ENCODE peak calls at places on chromosomes 4 and X, in eight cellular contexts. S, P, D, X, E, L, R and C are unnamed samples.

GRCh38 chr4:2787230-2788100 is 5.4 kb upstream of the SH3BP2 start:
- DNase-seq in P (no peak), L (peak; percentile 69), S (no peak), D (no peak), E (peak; percentile 79), X (no peak), R (no peak), C (no peak)

GRCh38 chrX:69309074-69309792 is 144.0 kb upstream of the PJA1 start:
- DNase-seq in D (no peak), P (no peak), S (no peak), L (peak; percentile 21), E (no peak), X (no peak), R (no peak), C (no peak)

GRCh38 chr4:74675673-74676279 is 118.5 kb downstream of the BTC start:
- DNase-seq in X (peak; percentile 55), D (no peak), R (peak; percentile 48), S (peak; percentile 33), E (no peak), L (no peak), P (peak; percentile 88), C (peak; percentile 86)

GRCh38 chrX:115895678-115896329 is 274.7 kb upstream of the AGTR2 start:
- DNase-seq in S (no peak), D (no peak), R (no peak), X (no peak), L (no peak), P (no peak), E (no peak), C (no peak)

GRCh38 chrX:8988456-8988855 is 45.5 kb downstream of the FAM9B start:
- DNase-seq in L (no peak), R (no peak), P (peak; percentile 38), X (peak; percentile 45), E (no peak), D (peak; percentile 19), S (no peak), C (peak; percentile 24)

GRCh38 chrX:10755477-10756334 is 135.3 kb upstream of the MID1 start:
- DNase-seq in D (no peak), E (no peak), L (peak; percentile 78), P (peak; percentile 74), X (peak; percentile 80), R (peak; percentile 4), S (peak; percentile 7), C (peak; percentile 79)

GRCh38 chr4:46432923-46433322 is 43.0 kb upstream of the GABRA2 start:
- DNase-seq in D (no peak), X (no peak), L (no peak), E (no peak), S (no peak), P (peak; percentile 71), R (peak; percentile 35), C (peak; percentile 82)

GRCh38 chrX:6383488-6383887 is 151.4 kb downstream of the VCX3A start:
- DNase-seq in L (peak; percentile 59), D (no peak), P (no peak), R (no peak), X (no peak), E (no peak), S (no peak), C (no peak)

GRCh38 chr4:1002131-1002630 is 9.0 kb upstream of the SLC26A1 start:
- DNase-seq in L (peak; percentile 83), E (no peak), X (no peak), S (peak; percentile 45), R (no peak), D (no peak), P (peak; percentile 34), C (peak; percentile 39)

GRCh38 chr4:1244978-1245471 is 3.9 kb downstream of the CTBP1 start:
- DNase-seq in L (peak; percentile 32), X (no peak), E (peak; percentile 78), D (no peak), P (no peak), S (no peak), R (no peak), C (no peak)

GRCh38 chr4:2449511-2450392 is 19.2 kb upstream of the RNF4 start:
- DNase-seq in X (no peak), L (no peak), P (no peak), D (no peak), S (no peak), E (no peak), R (no peak), C (no peak)

GRCh38 chrX:136759968-136760367 is 20.8 kb downstream of the ARHGEF6 start:
- DNase-seq in R (no peak), L (peak; percentile 47), D (no peak), P (no peak), E (no peak), S (no peak), X (no peak), C (no peak)

GRCh38 chr4:24856586-24856985 is 56.3 kb downstream of the CCDC149 start:
- DNase-seq in E (no peak), R (no peak), X (no peak), P (peak; percentile 56), D (no peak), L (peak; percentile 55), S (no peak), C (peak; percentile 77)

DNA sequence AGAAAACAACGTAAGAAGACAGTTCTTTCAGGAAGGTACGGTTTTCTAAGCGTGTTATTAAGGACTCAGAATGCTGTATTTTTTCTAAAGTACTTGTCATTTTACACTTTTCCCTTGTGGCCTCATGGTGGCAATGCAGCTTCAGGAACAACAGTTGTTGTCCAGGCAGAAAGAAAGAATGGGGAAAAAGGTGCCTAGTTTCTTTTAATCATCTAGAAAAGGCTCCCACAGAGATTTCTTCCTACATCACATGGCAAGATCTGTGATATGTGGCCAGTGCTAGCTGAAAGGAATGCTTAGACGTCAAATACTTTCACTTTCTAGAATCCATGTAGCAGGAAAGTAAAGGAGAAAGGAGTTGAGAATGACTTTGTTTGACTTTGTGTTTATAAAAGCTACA is 49.0 kb upstream of the TRAM1L1 start:
- DNase-seq in L (peak; percentile 70), X (peak; percentile 61), R (peak; percentile 83), P (peak; percentile 90), S (no peak), D (no peak), E (no peak), C (peak; percentile 48)
- TF ChIP-seq CTCF in L (peak; percentile 82), X (peak; percentile 39), R (peak; percentile 71), P (peak; percentile 68), S (peak; percentile 21), D (peak; percentile 30), E (peak; percentile 14), C (peak; percentile 32)

GRCh38 chrX:54494970-54495813 is 842 bp downstream of the FGD1 start:
- DNase-seq in P (no peak), L (peak; percentile 61), E (no peak), R (no peak), S (no peak), D (no peak), X (peak; percentile 34), C (peak; percentile 17)

GRCh38 chrX:54496936-54497335 is 902 bp upstream of the FGD1 start:
- DNase-seq in P (no peak), R (no peak), X (no peak), L (no peak), D (no peak), S (no peak), E (no peak), C (no peak)

GRCh38 chrX:54496517-54496852 is 451 bp upstream of the FGD1 start:
- DNase-seq in D (no peak), P (no peak), L (peak; percentile 42), X (no peak), R (no peak), E (no peak), S (no peak), C (no peak)

GRCh38 chrX:54494166-54494969 is 1.7 kb downstream of the FGD1 start:
- DNase-seq in L (no peak), D (no peak), P (no peak), S (no peak), R (no peak), X (no peak), E (no peak), C (no peak)

DNA sequence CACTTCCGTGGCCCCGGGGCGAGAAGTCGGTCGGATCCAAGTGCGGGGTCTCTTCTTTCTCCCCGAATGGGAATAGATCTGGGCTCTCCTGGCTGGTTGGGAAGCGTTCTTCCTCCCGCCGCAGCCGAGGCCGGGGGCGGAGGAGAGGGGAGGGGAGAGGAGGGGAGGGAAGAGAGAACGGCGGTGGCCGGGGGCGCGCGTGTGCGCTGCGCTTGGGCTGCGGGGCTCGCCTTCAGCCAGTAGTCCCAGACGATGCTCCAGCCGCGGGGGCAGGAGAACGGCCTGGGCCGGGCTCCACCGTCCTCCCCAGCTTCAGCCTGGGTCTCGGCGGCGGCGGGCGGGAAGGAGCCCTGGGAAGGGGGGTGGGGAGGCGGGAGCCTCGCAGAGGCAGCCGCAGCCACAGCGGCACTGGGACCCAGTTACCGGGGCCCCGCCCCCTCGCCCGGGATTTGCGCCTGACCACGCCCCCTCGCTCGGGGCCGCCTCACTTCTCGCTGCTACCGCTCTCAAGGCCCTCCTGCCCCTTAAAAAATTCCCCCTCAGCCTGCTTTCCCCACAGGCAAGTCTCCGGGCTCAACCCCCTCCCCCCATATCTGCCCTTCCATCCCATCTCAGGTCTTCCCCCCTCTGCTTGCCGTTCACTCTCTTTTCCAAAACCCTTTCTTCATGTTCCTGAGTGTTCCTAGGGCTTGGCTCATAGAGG is at the start of gene FGD1:
- DNase-seq in R (peak; percentile 72), E (no peak), L (peak; percentile 88), P (peak; percentile 51), S (peak; percentile 38), X (peak; percentile 74), D (no peak), C (peak; percentile 57)
- H3K4me3 ChIP-seq in R (peak within 1 kb of the TSS; percentile 76), E (peak within 1 kb of the TSS; percentile 73), L (peak within 1 kb of the TSS; percentile 85), P (peak within 1 kb of the TSS; percentile 67), S (peak within 1 kb of the TSS; percentile 42), X (peak within 1 kb of the TSS; percentile 76), D (peak within 1 kb of the TSS; percentile 48), C (peak within 1 kb of the TSS; percentile 62)

GRCh38 chrX:140521393-140521792 is 16.5 kb upstream of the SOX3 start:
- DNase-seq in L (no peak), R (no peak), P (no peak), E (no peak), X (no peak), D (no peak), S (no peak), C (no peak)

GRCh38 chrX:140525448-140525847 is 20.6 kb upstream of the SOX3 start:
- DNase-seq in E (no peak), D (no peak), S (no peak), R (no peak), L (no peak), X (no peak), P (peak; percentile 6), C (peak; percentile 16)

GRCh38 chrX:140526138-140526537 is 21.3 kb upstream of the SOX3 start:
- DNase-seq in E (no peak), R (no peak), L (peak; percentile 74), P (peak; percentile 12), X (no peak), S (no peak), D (no peak), C (peak; percentile 1)

DNA sequence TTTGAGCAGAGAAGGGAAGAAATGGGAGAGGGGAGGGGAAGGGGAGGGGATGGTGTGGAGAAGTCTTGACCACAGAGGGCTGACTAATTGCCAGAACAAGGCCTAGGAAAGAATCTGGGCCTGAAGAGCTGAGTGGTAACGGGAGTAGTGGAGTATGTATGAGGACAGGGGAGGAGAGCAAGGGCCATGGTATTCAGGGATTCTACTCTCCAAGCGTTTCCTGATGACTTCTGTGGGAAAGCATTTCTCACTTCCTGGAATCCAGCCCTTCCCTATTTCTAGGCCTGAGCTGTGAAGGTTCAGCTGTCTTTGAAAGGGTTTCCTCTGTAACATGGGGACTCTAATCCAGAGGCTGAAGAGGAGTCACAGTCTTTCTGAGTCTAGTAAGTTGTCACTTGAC is 19.7 kb upstream of the SOX3 start:
- DNase-seq in R (no peak), L (peak; percentile 69), D (no peak), X (no peak), P (no peak), E (no peak), S (no peak), C (peak; percentile 13)
- TF ChIP-seq CTCF in R (no peak), L (no peak), D (no peak), X (no peak), P (no peak), E (no peak), S (no peak), C (no peak)

GRCh38 chrX:125096870-125097269 is 222.8 kb upstream of the TEX13C start:
- DNase-seq in D (no peak), L (no peak), S (no peak), X (no peak), R (no peak), E (no peak), P (no peak), C (no peak)
- H3K4me3 ChIP-seq in D (no peak overlapping the region), L (no peak overlapping the region), S (no peak overlapping the region), X (no peak overlapping the region), R (no peak overlapping the region), E (no peak overlapping the region), P (no peak overlapping the region), C (no peak overlapping the region)